ENCODE peak calls at places on chromosomes 3 and 15, in four cellular contexts. U, D, X and C are unnamed samples.

GRCh38 chr3:115699741-115700140 is 76.4 kb downstream of the GAP43 start:
- DNase-seq in U (no peak), D (no peak), X (no peak), C (no peak)

GRCh38 chr3:14605744-14606143 is 45.8 kb upstream of the CCDC174 start:
- DNase-seq in U (no peak), D (no peak), X (no peak), C (no peak)

GRCh38 chr3:197846491-197846890 is 55.4 kb downstream of the LRCH3 start:
- DNase-seq in U (no peak), D (no peak), X (no peak), C (no peak)

GRCh38 chr3:58989173-58989572 is 60.7 kb downstream of the CFAP20DC start:
- DNase-seq in U (no peak), D (no peak), X (peak), C (no peak)

GRCh38 chr15:30924353-30924752 is 20.6 kb downstream of the FAN1 start:
- DNase-seq in U (no peak), D (no peak), X (peak), C (no peak)

GRCh38 chr15:42444415-42445063 is 46.4 kb downstream of the ZNF106 start:
- DNase-seq in U (no peak), D (no peak), X (no peak), C (no peak)

GRCh38 chr3:64063207-64063981 is 40.1 kb upstream of the PSMD6 start:
- DNase-seq in U (peak), D (no peak), X (peak), C (no peak)

GRCh38 chr15:42090375-42090774 is 4.0 kb downstream of the PLA2G4D start:
- DNase-seq in U (no peak), D (no peak), X (no peak), C (no peak)

GRCh38 chr3:120652896-120653545 is 29.0 kb downstream of the HGD start:
- DNase-seq in U (no peak), D (peak), X (no peak), C (no peak)

GRCh38 chr3:32176989-32177701 is 61.3 kb upstream of the CMTM8 start:
- DNase-seq in U (no peak), D (peak), X (peak), C (no peak)

GRCh38 chr3:54322354-54322753 is 200.0 kb downstream of the CACNA2D3 start:
- DNase-seq in U (no peak), D (peak), X (no peak), C (no peak)

GRCh38 chr3:155727836-155728235 is 17.0 kb downstream of the PLCH1 start:
- DNase-seq in U (no peak), D (no peak), X (no peak), C (no peak)

GRCh38 chr3:76063019-76063418 is 277.7 kb upstream of the ZNF717 start:
- DNase-seq in U (no peak), D (no peak), X (peak), C (no peak)

GRCh38 chr3:68090571-68090970 is 436.2 kb upstream of the SUCLG2 start:
- DNase-seq in U (no peak), D (no peak), X (no peak), C (no peak)

GRCh38 chr3:189981668-189982067 is 139.0 kb downstream of the P3H2 start:
- DNase-seq in U (no peak), D (no peak), X (peak), C (no peak)

GRCh38 chr15:75030424-75030823 is 7.0 kb downstream of the PPCDC start:
- DNase-seq in U (no peak), D (no peak), X (no peak), C (no peak)

GRCh38 chr3:182118081-182118480 is 406.4 kb downstream of the SOX2 start:
- DNase-seq in U (no peak), D (no peak), X (peak), C (no peak)

GRCh38 chr3:23607184-23607847 is 198.4 kb upstream of the UBE2E1 start:
- DNase-seq in U (no peak), D (no peak), X (no peak), C (no peak)

GRCh38 chr3:87625911-87626310 is 349.5 kb upstream of the POU1F1 start:
- DNase-seq in U (no peak), D (no peak), X (no peak), C (no peak)

GRCh38 chr15:51727141-51727897 is 10.1 kb downstream of the LYSMD2 start:
- DNase-seq in U (no peak), D (no peak), X (no peak), C (no peak)

GRCh38 chr3:64152100-64152499 is 73.2 kb downstream of the PRICKLE2 start:
- DNase-seq in U (no peak), D (no peak), X (no peak), C (no peak)

GRCh38 chr3:78496458-78496857 is 1271.3 kb downstream of the ROBO1 start:
- DNase-seq in U (no peak), D (no peak), X (no peak), C (no peak)

GRCh38 chr3:59256233-59256632 is 206.4 kb upstream of the CFAP20DC start:
- DNase-seq in U (no peak), D (no peak), X (no peak), C (no peak)

GRCh38 chr3:126253072-126253471 is 72.7 kb upstream of the ALDH1L1 start:
- DNase-seq in U (no peak), D (no peak), X (no peak), C (no peak)

GRCh38 chr3:66075281-66075680 is 36.6 kb upstream of the MAGI1 start:
- DNase-seq in U (no peak), D (no peak), X (peak), C (no peak)

GRCh38 chr15:74259324-74259712 is 23.2 kb downstream of the CCDC33 start:
- DNase-seq in U (no peak), D (no peak), X (no peak), C (no peak)

GRCh38 chr15:36805278-36805677 is 225.9 kb downstream of the CDIN1 start:
- DNase-seq in U (no peak), D (no peak), X (no peak), C (no peak)

GRCh38 chr3:19216669-19217337 is 68.5 kb downstream of the KCNH8 start:
- DNase-seq in U (no peak), D (peak), X (no peak), C (peak)

GRCh38 chr3:169627073-169627472 is 36.4 kb downstream of the MECOM start:
- DNase-seq in U (no peak), D (no peak), X (no peak), C (no peak)

DNA sequence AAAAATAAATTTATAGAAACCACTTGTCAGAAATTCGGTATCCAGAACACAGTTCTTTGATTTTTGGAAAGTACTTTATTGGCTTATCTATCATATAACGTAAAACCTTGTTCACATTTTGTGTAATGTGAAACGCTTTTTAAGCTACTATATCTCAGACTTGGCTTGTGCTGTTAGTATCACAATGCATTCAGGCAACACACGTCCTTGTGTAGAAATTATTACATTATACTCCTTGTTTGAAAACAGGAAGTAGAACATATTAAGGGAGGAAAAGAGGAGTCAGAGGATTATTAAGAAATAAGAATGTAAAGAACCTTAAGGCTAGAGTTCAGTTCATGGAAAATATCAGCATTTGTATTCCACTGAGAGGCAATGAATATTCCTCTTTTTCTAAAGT is 1.6 kb downstream of the DNAJC13 start:
- DNase-seq in U (no peak), D (no peak), X (no peak), C (no peak)
- H3K4me3 ChIP-seq in U (peak), D (no peak), X (peak), C (no peak)

GRCh38 chr3:46571684-46572083 is 5.6 kb upstream of the LRRC2 start:
- DNase-seq in U (no peak), D (no peak), X (no peak), C (no peak)

GRCh38 chr3:46574263-46574662 is 8.2 kb upstream of the LRRC2 start:
- DNase-seq in U (no peak), D (no peak), X (no peak), C (no peak)

GRCh38 chr3:46575577-46576222 is 9.6 kb upstream of the LRRC2 start:
- DNase-seq in U (no peak), D (no peak), X (no peak), C (no peak)

GRCh38 chr3:46574881-46575576 is 8.9 kb upstream of the LRRC2 start:
- DNase-seq in U (no peak), D (no peak), X (no peak), C (no peak)

DNA sequence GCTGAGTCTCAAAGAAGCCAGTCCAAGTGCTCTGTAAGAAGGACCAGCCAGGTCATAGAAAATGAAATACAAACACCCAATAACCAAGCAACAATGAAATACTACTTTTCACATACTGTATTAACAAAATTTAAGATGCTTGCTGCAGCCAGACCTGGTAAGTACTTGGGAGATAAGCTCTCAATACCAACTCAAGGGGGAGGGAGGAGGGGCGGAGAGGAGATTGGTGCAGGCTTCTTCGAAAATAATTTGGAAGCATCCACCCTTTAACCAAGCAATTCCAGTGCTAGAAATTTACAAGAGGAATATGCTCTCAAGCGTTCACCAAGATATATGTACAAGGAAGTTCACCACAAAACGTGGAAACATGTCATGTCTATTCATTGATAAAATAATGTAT is 7.6 kb upstream of the LRRC2 start:
- DNase-seq in U (no peak), D (no peak), X (no peak), C (no peak)
- H3K27ac ChIP-seq in U (no peak), D (no peak), X (no peak), C (no peak)

GRCh38 chr15:100972975-100973350 is 53.8 kb downstream of the LRRK1 start:
- DNase-seq in U (no peak), D (no peak), X (no peak), C (no peak)
- H3K4me3 ChIP-seq in U (peak), D (no peak), X (no peak), C (no peak)

GRCh38 chr3:171428321-171428787 is 31.9 kb downstream of the TNIK start:
- DNase-seq in U (no peak), D (no peak), X (no peak), C (no peak)
- H3K27ac ChIP-seq in U (no peak), D (no peak), X (no peak), C (no peak)

GRCh38 chr3:62665627-62666433 is 209.4 kb downstream of the CADPS start:
- DNase-seq in U (no peak), D (peak), X (peak), C (peak)
- H3K4me3 ChIP-seq in U (no peak), D (no peak), X (no peak), C (no peak)

DNA sequence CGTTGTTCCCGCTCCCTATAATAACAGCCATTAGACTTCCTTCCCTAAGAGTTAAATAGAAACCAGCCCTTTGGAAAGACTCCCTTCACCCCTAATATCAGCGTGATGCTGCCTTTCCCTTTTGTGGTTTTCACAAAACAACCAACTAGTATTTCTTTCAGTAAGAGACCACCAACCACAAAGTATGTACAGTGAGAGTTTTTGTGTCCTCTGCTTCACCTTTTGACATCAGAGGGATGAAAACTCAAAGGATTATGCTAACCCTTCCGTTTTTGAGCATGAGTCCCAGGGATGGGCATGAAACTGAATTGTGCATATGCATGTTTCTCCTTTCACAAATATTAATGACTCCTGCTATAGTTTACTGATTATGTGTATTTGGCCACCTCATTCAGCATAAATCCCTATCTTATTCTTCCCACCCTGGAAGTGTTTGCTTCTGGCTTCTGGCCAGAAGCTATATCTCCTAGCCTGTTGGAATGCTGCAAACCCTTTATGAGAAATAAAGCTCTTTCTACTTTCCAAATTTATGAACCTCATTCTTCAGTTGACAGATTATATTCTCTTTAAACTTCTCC is 59.2 kb downstream of the RSRC1 start:
- DNase-seq in U (no peak), D (no peak), X (peak), C (no peak)
- H3K27ac ChIP-seq in U (no peak), D (no peak), X (no peak), C (no peak)